ENCODE peak calls at places on chromosomes 12 and 14, in eight cellular contexts. C is OCI-LY7, Y is adrenal gland, E is cardiac muscle cell, T is fibroblast of lung, R is tibial nerve, Z is endodermal cell, H is brain microvascular endothelial cell. G is an unnamed sample.

GRCh38 chr12:3137268-3137761 is 60.1 kb downstream of the TSPAN9 start:
- DNase-seq in Y (peak), C (no peak), H (no peak), R (peak), T (peak), E (peak), Z (peak), G (no peak)

GRCh38 chr14:95756127-95756526 is 42.2 kb upstream of the TCL1A start:
- DNase-seq in T (no peak), Z (no peak), E (no peak), C (no peak), R (no peak), Y (no peak), H (no peak), G (no peak)

GRCh38 chr12:55724226-55724939 is 4.2 kb downstream of the RDH5 start:
- DNase-seq in Z (peak), E (peak), R (peak), H (peak), Y (peak), T (peak), C (peak), G (no peak)

GRCh38 chr12:28882444-28882843 is 266.6 kb upstream of the FAR2 start:
- DNase-seq in Y (no peak), T (peak), C (no peak), E (no peak), R (no peak), Z (no peak), H (peak), G (no peak)

GRCh38 chr14:31967669-31967975 is 109.5 kb upstream of the ARHGAP5 start:
- DNase-seq in Z (no peak), T (no peak), E (no peak), C (no peak), Y (no peak), H (no peak), R (no peak), G (no peak)

GRCh38 chr12:82326905-82327503 is 31.2 kb downstream of the CCDC59 start:
- DNase-seq in H (no peak), C (peak), R (no peak), Y (no peak), T (peak), Z (no peak), E (peak), G (no peak)

GRCh38 chr12:62771828-62772227 is 163.1 kb downstream of the PPM1H start:
- DNase-seq in T (no peak), H (no peak), C (no peak), Y (no peak), R (no peak), E (no peak), Z (no peak), G (no peak)

GRCh38 chr12:45299132-45299692 is 83.3 kb downstream of the ANO6 start:
- DNase-seq in Y (peak), C (no peak), H (peak), E (no peak), T (peak), Z (no peak), R (no peak), G (no peak)

GRCh38 chr14:92459479-92460421 is 53.8 kb upstream of the RIN3 start:
- DNase-seq in Y (peak), H (no peak), T (no peak), E (no peak), Z (peak), R (no peak), C (no peak), G (no peak)

GRCh38 chr12:98945864-98946263 is 300.8 kb downstream of the APAF1 start:
- DNase-seq in Z (no peak), C (no peak), R (no peak), E (no peak), H (no peak), T (no peak), Y (no peak), G (no peak)

GRCh38 chr12:66823857-66824570 is 145.1 kb upstream of the GRIP1 start:
- DNase-seq in T (no peak), C (no peak), R (no peak), H (no peak), E (peak), Y (peak), Z (no peak), G (no peak)

GRCh38 chr12:29759950-29760349 is 23.8 kb downstream of the TMTC1 start:
- DNase-seq in R (no peak), Y (no peak), H (no peak), Z (no peak), T (no peak), E (no peak), C (no peak), G (no peak)

GRCh38 chr14:99273025-99273723 is 1.2 kb upstream of the BCL11B start:
- DNase-seq in H (no peak), Y (no peak), C (no peak), T (no peak), E (peak), Z (peak), R (no peak), G (no peak)

GRCh38 chr12:98751580-98752115 is 106.6 kb downstream of the APAF1 start:
- DNase-seq in E (no peak), T (no peak), H (no peak), R (no peak), Y (no peak), Z (no peak), C (no peak), G (no peak)

GRCh38 chr14:22814945-22815713 is at the start of gene SLC7A7:
- DNase-seq in Z (peak), C (peak), R (no peak), T (peak), E (no peak), Y (no peak), H (no peak), G (no peak)

GRCh38 chr12:98812225-98812624 is 167.1 kb downstream of the APAF1 start:
- DNase-seq in R (no peak), C (no peak), Y (no peak), H (no peak), T (no peak), E (no peak), Z (no peak), G (no peak)

GRCh38 chr12:131755305-131756113 is 44.6 kb downstream of the SFSWAP start:
- DNase-seq in R (no peak), C (peak), Z (peak), H (peak), Y (no peak), T (peak), E (peak), G (no peak)

GRCh38 chr12:67394600-67394999 is 125.4 kb downstream of the CAND1 start:
- DNase-seq in Z (peak), Y (peak), E (no peak), R (peak), T (peak), H (peak), C (no peak), G (peak)

GRCh38 chr14:89399594-89400068 is 17.4 kb downstream of the FOXN3 start:
- DNase-seq in C (peak), E (peak), R (no peak), Y (no peak), T (peak), H (peak), Z (peak), G (peak)

GRCh38 chr12:94952325-94952724 is 51.2 kb downstream of the NDUFA12 start:
- DNase-seq in C (no peak), R (peak), E (no peak), H (no peak), Z (no peak), Y (peak), T (peak), G (no peak)

GRCh38 chr14:52473557-52473956 is 78.7 kb downstream of the TXNDC16 start:
- DNase-seq in Y (no peak), R (no peak), C (peak), Z (no peak), H (no peak), E (no peak), T (peak), G (no peak)

GRCh38 chr12:106767954-106768501 is 6.5 kb upstream of the RIC8B start:
- DNase-seq in E (no peak), T (peak), Y (peak), R (no peak), H (peak), Z (peak), C (no peak), G (no peak)

GRCh38 chr14:94157195-94157594 is 16.9 kb upstream of the PPP4R4 start:
- DNase-seq in T (no peak), E (no peak), R (no peak), H (no peak), Y (no peak), C (no peak), Z (no peak), G (no peak)

GRCh38 chr12:50848963-50849362 is 6.2 kb downstream of the TMPRSS12 start:
- DNase-seq in Y (no peak), R (no peak), H (no peak), C (no peak), Z (no peak), E (no peak), T (no peak), G (no peak)

GRCh38 chr14:100410056-100410565 is 87.0 kb downstream of the SLC25A47 start:
- DNase-seq in T (no peak), H (peak), Y (no peak), C (no peak), R (no peak), Z (peak), E (no peak), G (no peak)

GRCh38 chr12:89977356-89978185 is 268.9 kb upstream of the ATP2B1 start:
- DNase-seq in Y (no peak), R (no peak), T (no peak), C (no peak), H (no peak), E (no peak), Z (no peak), G (no peak)

GRCh38 chr14:99244299-99244959 is 27.6 kb downstream of the BCL11B start:
- DNase-seq in Z (no peak), E (no peak), C (no peak), R (no peak), H (no peak), Y (no peak), T (no peak), G (no peak)

GRCh38 chr12:131371580-131372475 is 339.1 kb upstream of the SFSWAP start:
- DNase-seq in E (no peak), Y (no peak), Z (peak), H (no peak), R (no peak), C (no peak), T (no peak), G (no peak)

GRCh38 chr14:68543516-68543915 is 249.4 kb downstream of the ZFP36L1 start:
- DNase-seq in Z (no peak), R (no peak), E (no peak), Y (no peak), C (no peak), T (no peak), H (no peak), G (no peak)

GRCh38 chr12:68521321-68521839 is 89.3 kb upstream of the RAP1B start:
- DNase-seq in T (peak), Z (no peak), R (no peak), E (no peak), C (no peak), H (peak), Y (no peak), G (peak)

GRCh38 chr12:64097346-64098105 is 124.6 kb downstream of the KICS2 start:
- DNase-seq in Y (no peak), Z (no peak), R (no peak), H (no peak), C (no peak), T (peak), E (no peak), G (no peak)

GRCh38 chr12:129607293-129607692 is 296.5 kb downstream of the TMEM132D start:
- DNase-seq in Y (no peak), Z (peak), H (peak), R (no peak), E (peak), T (no peak), C (no peak), G (no peak)

GRCh38 chr14:69101331-69101826 is 51.5 kb downstream of the DCAF5 start:
- DNase-seq in T (peak), E (no peak), H (peak), Y (no peak), C (no peak), Z (no peak), R (no peak), G (peak)

GRCh38 chr12:59375633-59376032 is 220.2 kb upstream of the SLC16A7 start:
- DNase-seq in T (no peak), E (no peak), H (no peak), Y (no peak), Z (no peak), R (no peak), C (no peak), G (no peak)

GRCh38 chr14:77848031-77848430 is 48.1 kb downstream of the ADCK1 start:
- DNase-seq in Z (no peak), C (no peak), H (no peak), T (peak), Y (no peak), E (no peak), R (no peak), G (no peak)

GRCh38 chr12:111457577-111457976 is 51.9 kb downstream of the SH2B3 start:
- DNase-seq in Z (peak), Y (peak), R (no peak), C (no peak), H (no peak), T (no peak), E (no peak), G (no peak)

GRCh38 chr12:57523706-57524614 is 1.3 kb downstream of the MBD6 start:
- DNase-seq in Z (peak), H (no peak), E (no peak), Y (no peak), C (peak), T (no peak), R (no peak), G (no peak)

GRCh38 chr12:10612110-10612509 is 1.3 kb downstream of the MAGOHB start:
- DNase-seq in E (no peak), Z (no peak), T (no peak), Y (no peak), C (no peak), R (no peak), H (no peak), G (no peak)
- H3K4me3 ChIP-seq in E (peak), Z (peak), T (peak), Y (peak), C (peak), R (peak), H (peak), G (peak)

DNA sequence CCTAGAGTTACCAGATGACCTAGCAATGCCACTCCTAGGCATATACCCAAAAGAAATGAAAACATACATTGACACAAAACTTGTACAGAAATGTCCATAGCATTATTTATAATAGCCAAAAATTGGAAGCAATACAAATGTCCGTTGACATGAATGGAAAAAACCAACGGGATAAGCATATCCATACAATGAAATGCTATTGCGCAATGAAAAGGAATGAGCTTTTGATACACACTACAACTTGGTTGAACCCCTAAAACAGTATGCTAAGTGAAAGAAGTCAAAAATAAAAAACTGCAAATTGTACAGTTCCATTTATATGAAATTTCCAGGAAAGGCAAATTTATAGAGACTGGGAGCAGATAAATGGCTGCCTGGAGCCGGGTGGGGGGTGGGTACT is 90.6 kb upstream of the G2E3 start:
- DNase-seq in Y (no peak), E (no peak), R (no peak), T (no peak), Z (no peak), C (no peak), H (no peak), G (no peak)
- H3K27ac ChIP-seq in Y (no peak), E (no peak), R (no peak), T (no peak), Z (no peak), C (no peak), H (no peak), G (no peak)

GRCh38 chr12:46456356-46457334 is 84.1 kb upstream of the SLC38A2 start:
- DNase-seq in Z (no peak), H (no peak), Y (no peak), C (no peak), E (no peak), T (peak), R (no peak), G (no peak)
- TF ChIP-seq CTCF in Z (no peak), H (no peak), Y (no peak), C (no peak), E (no peak), T (no peak), R (no peak), G (no peak)

GRCh38 chr12:105272814-105273416 is 36.9 kb upstream of the APPL2 start:
- DNase-seq in R (no peak), H (no peak), C (no peak), T (no peak), Y (no peak), E (no peak), Z (no peak), G (no peak)
- H3K4me3 ChIP-seq in R (no peak), H (no peak), C (no peak), T (no peak), Y (no peak), E (no peak), Z (no peak), G (no peak)

GRCh38 chr12:110279976-110280783 is 867 bp upstream of the ATP2A2 start:
- DNase-seq in C (peak), Y (peak), H (peak), T (no peak), R (peak), E (peak), Z (peak), G (no peak)
- H3K27ac ChIP-seq in C (peak), Y (peak), H (peak), T (peak), R (peak), E (peak), Z (peak), G (peak)

GRCh38 chr14:71208702-71209357 is 301.6 kb downstream of the PCNX1 start:
- DNase-seq in Z (no peak), E (no peak), R (no peak), Y (no peak), C (no peak), H (no peak), T (no peak), G (no peak)
- TF ChIP-seq CTCF in Z (peak), E (no peak), R (no peak), Y (no peak), C (peak), H (peak), T (peak), G (peak)

DNA sequence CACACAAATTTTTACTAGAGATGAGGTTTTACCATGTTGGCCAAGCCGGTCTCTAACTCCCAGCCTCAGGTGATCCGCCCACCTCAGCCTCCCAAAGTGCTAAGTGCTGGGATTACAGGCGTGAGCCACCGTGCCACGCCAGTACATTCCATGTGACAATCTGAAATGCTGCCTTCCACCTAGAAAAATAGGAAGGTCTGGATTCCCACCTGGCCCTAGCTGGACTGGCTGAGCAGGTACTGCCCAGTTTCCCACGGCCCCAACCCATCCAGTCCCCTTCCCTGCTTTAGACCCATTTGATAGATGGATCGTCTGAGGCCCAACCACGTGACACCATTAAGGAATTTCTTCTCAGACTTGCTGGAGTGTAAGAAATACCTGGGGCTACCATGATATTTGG is 55.4 kb downstream of the KDM2B start:
- DNase-seq in Z (no peak), H (no peak), T (no peak), R (no peak), E (no peak), Y (no peak), C (no peak), G (no peak)
- H3K4me3 ChIP-seq in Z (no peak), H (no peak), T (no peak), R (no peak), E (no peak), Y (no peak), C (no peak), G (no peak)

GRCh38 chr14:36820111-36820709 is 158.6 kb downstream of the PAX9 start:
- DNase-seq in Z (no peak), H (no peak), T (no peak), C (no peak), R (no peak), Y (no peak), E (no peak), G (no peak)

GRCh38 chr14:36818212-36818611 is 156.6 kb downstream of the PAX9 start:
- DNase-seq in H (no peak), T (no peak), E (no peak), R (no peak), Z (no peak), C (no peak), Y (no peak), G (no peak)

GRCh38 chr14:36818794-36819384 is 157.2 kb downstream of the PAX9 start:
- DNase-seq in T (no peak), Y (no peak), H (peak), E (peak), C (no peak), R (no peak), Z (no peak), G (no peak)

GRCh38 chr14:36817071-36817930 is 155.6 kb downstream of the PAX9 start:
- DNase-seq in T (no peak), C (no peak), H (no peak), Z (no peak), E (no peak), Y (no peak), R (no peak), G (no peak)

GRCh38 chr14:36816481-36816880 is 154.8 kb downstream of the PAX9 start:
- DNase-seq in E (no peak), T (no peak), R (no peak), C (no peak), Y (no peak), H (no peak), Z (no peak), G (no peak)
- H3K27ac ChIP-seq in E (no peak), T (no peak), R (no peak), C (no peak), Y (no peak), H (no peak), Z (no peak), G (no peak)

GRCh38 chr14:66104486-66104885 is 381.7 kb upstream of the CCDC196 start:
- DNase-seq in C (no peak), E (no peak), R (no peak), Z (peak), H (no peak), Y (no peak), T (no peak), G (no peak)

GRCh38 chr14:66114071-66114470 is 372.1 kb upstream of the CCDC196 start:
- DNase-seq in Z (no peak), H (no peak), C (no peak), E (no peak), R (no peak), Y (no peak), T (no peak), G (no peak)

GRCh38 chr14:66111891-66112290 is 374.3 kb upstream of the CCDC196 start:
- DNase-seq in T (no peak), Y (no peak), C (no peak), Z (no peak), H (no peak), E (no peak), R (no peak), G (no peak)

GRCh38 chr14:66105819-66106218 is 380.4 kb upstream of the CCDC196 start:
- DNase-seq in Z (no peak), T (no peak), H (peak), Y (no peak), R (no peak), E (no peak), C (no peak), G (no peak)

DNA sequence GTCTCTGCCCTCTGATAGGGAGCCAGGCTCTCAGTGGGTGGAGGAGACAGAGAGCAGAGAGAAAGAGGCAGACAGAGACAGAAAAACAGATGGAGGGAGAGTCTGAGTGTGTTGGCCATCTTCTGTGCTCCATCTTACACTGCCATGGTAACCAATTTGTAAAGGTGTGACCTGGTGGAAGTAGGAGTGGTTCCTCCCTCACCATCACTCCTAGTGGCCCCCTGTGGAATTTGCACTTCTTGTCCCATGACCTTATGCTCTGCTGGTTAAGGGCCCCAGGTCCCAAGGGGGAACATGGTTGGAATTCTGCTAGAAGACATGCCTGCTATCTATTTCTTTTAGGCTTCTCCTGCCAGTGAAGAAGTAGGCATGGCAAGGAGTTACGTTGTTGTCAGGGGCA is 376.7 kb upstream of the CCDC196 start:
- DNase-seq in T (no peak), C (no peak), Z (no peak), H (no peak), R (no peak), E (no peak), Y (no peak), G (no peak)
- TF ChIP-seq CTCF in T (no peak), C (no peak), Z (no peak), H (no peak), R (no peak), E (no peak), Y (no peak), G (no peak)

G was measured in AG04450.